ENCODE peak calls at places on chromosomes 2 and 18, in four cellular contexts. One of them, this sample, is unnamed.

GRCh38 chr2:122179492-122180070 is 424.1 kb downstream of the TSN start:
- DNase-seq in H9: no peak
- DNase-seq in IMR-90: no peak
- DNase-seq in mesendoderm: no peak
- DNase-seq in this sample: no peak

GRCh38 chr2:98334439-98335078 is 11.7 kb upstream of the CNGA3 start:
- DNase-seq in H9: peak; percentile 46
- DNase-seq in IMR-90: peak; percentile 91
- DNase-seq in mesendoderm: peak; percentile 65
- DNase-seq in this sample: no peak

GRCh38 chr2:106032676-106033075 is 161.4 kb downstream of the UXS1 start:
- DNase-seq in mesendoderm: no peak
- DNase-seq in H9: no peak
- DNase-seq in IMR-90: no peak
- DNase-seq in this sample: no peak

GRCh38 chr2:188787002-188787660 is 187.0 kb upstream of the COL3A1 start:
- DNase-seq in H9: no peak
- DNase-seq in mesendoderm: peak; percentile 34
- DNase-seq in IMR-90: peak; percentile 88
- DNase-seq in this sample: no peak

GRCh38 chr2:219697811-219698683 is 70.6 kb downstream of the SLC4A3 start:
- DNase-seq in H9: no peak
- DNase-seq in mesendoderm: no peak
- DNase-seq in IMR-90: no peak
- DNase-seq in this sample: no peak

GRCh38 chr2:62313433-62314227 is 117.7 kb downstream of the B3GNT2 start:
- DNase-seq in H9: no peak
- DNase-seq in IMR-90: no peak
- DNase-seq in mesendoderm: no peak
- DNase-seq in this sample: no peak

GRCh38 chr2:227407601-227408089 is 19.9 kb upstream of the SCYGR1 start:
- DNase-seq in mesendoderm: peak; percentile 39
- DNase-seq in IMR-90: no peak
- DNase-seq in H9: no peak
- DNase-seq in this sample: no peak

GRCh38 chr18:26121476-26121875 is 12.2 kb upstream of the PSMA8 start:
- DNase-seq in mesendoderm: no peak
- DNase-seq in H9: no peak
- DNase-seq in IMR-90: peak; percentile 1
- DNase-seq in this sample: no peak

GRCh38 chr2:23782647-23783046 is 144.3 kb downstream of the ATAD2B start:
- DNase-seq in IMR-90: no peak
- DNase-seq in H9: no peak
- DNase-seq in mesendoderm: no peak
- DNase-seq in this sample: no peak

GRCh38 chr2:31945572-31945935 is 65.3 kb downstream of the MEMO1 start:
- DNase-seq in IMR-90: peak; percentile 5
- DNase-seq in H9: no peak
- DNase-seq in mesendoderm: peak; percentile 32
- DNase-seq in this sample: no peak

GRCh38 chr2:150476809-150477302 is 10.6 kb downstream of the RND3 start:
- DNase-seq in IMR-90: peak; percentile 28
- DNase-seq in mesendoderm: no peak
- DNase-seq in H9: no peak
- DNase-seq in this sample: no peak

GRCh38 chr2:10529611-10530010 is 81.5 kb upstream of the ODC1 start:
- DNase-seq in H9: no peak
- DNase-seq in mesendoderm: no peak
- DNase-seq in IMR-90: no peak
- DNase-seq in this sample: no peak

GRCh38 chr2:67446504-67446911 is 49.4 kb downstream of the ETAA1 start:
- DNase-seq in IMR-90: peak; percentile 63
- DNase-seq in mesendoderm: no peak
- DNase-seq in H9: no peak
- DNase-seq in this sample: no peak

GRCh38 chr2:1979101-1979500 is 234.8 kb upstream of the PXDN start:
- DNase-seq in IMR-90: no peak
- DNase-seq in mesendoderm: no peak
- DNase-seq in H9: no peak
- DNase-seq in this sample: no peak

GRCh38 chr18:35041752-35042379 is 653 bp downstream of the MAPRE2 start:
- DNase-seq in H9: no peak
- DNase-seq in mesendoderm: no peak
- DNase-seq in IMR-90: no peak
- DNase-seq in this sample: no peak

GRCh38 chr2:200171761-200172482 is 134.6 kb upstream of the SPATS2L start:
- DNase-seq in H9: no peak
- DNase-seq in IMR-90: peak; percentile 75
- DNase-seq in mesendoderm: no peak
- DNase-seq in this sample: no peak

GRCh38 chr2:219073413-219074129 is 12.8 kb upstream of the IHH start:
- DNase-seq in IMR-90: peak; percentile 72
- DNase-seq in mesendoderm: peak; percentile 90
- DNase-seq in H9: peak; percentile 80
- DNase-seq in this sample: no peak

GRCh38 chr18:79672490-79673276 is 6.9 kb upstream of the CTDP1 start:
- DNase-seq in IMR-90: peak; percentile 4
- DNase-seq in H9: no peak
- DNase-seq in mesendoderm: no peak
- DNase-seq in this sample: no peak

GRCh38 chr2:54308186-54308585 is 52.2 kb upstream of the TSPYL6 start:
- DNase-seq in IMR-90: no peak
- DNase-seq in H9: no peak
- DNase-seq in mesendoderm: peak; percentile 63
- DNase-seq in this sample: no peak

GRCh38 chr2:107025869-107026380 is 140.0 kb upstream of the ST6GAL2 start:
- DNase-seq in IMR-90: peak; percentile 23
- DNase-seq in H9: no peak
- DNase-seq in mesendoderm: no peak
- DNase-seq in this sample: no peak

GRCh38 chr2:210460863-210461227 is 15.7 kb downstream of the LANCL1 start:
- DNase-seq in mesendoderm: no peak
- DNase-seq in IMR-90: no peak
- DNase-seq in H9: no peak
- DNase-seq in this sample: no peak

GRCh38 chr2:222296911-222297599 is 1.7 kb downstream of the PAX3 start:
- DNase-seq in H9: no peak
- DNase-seq in IMR-90: no peak
- DNase-seq in mesendoderm: no peak
- DNase-seq in this sample: no peak

GRCh38 chr2:48049371-48049770 is 143.1 kb upstream of the FBXO11 start:
- DNase-seq in mesendoderm: no peak
- DNase-seq in H9: no peak
- DNase-seq in IMR-90: no peak
- DNase-seq in this sample: no peak

GRCh38 chr2:236309669-236310029 is 45.4 kb upstream of the ASB18 start:
- DNase-seq in H9: peak; percentile 73
- DNase-seq in IMR-90: no peak
- DNase-seq in mesendoderm: peak; percentile 65
- DNase-seq in this sample: peak; percentile 13

GRCh38 chr2:32627441-32627900 is 379 bp upstream of the TTC27 start:
- DNase-seq in H9: peak; percentile 78
- DNase-seq in IMR-90: peak; percentile 34
- DNase-seq in mesendoderm: peak; percentile 73
- DNase-seq in this sample: no peak

GRCh38 chr18:48676756-48677368 is 138.0 kb downstream of the CTIF start:
- DNase-seq in mesendoderm: peak; percentile 71
- DNase-seq in IMR-90: peak; percentile 38
- DNase-seq in H9: peak; percentile 76
- DNase-seq in this sample: peak; percentile 10

DNA sequence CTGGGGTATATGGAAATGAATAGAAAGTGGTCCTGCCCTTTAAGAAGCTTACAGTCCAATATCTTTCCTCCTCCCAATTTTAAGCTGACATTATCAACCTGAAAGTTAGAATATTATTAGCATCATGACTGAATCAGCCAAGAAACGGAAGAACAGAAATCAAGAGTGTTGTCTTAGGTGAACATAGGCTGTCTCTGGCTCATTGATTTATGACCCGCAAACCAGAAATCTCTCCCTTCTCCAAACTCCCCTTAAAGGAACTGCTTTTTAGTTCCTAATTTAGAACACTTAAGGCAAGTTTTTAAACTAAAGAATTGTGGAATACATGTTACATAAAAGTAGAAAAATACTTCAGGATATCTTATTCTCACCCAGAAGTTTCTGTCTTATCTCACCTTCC is 62.7 kb downstream of the MYO3B start:
- DNase-seq in H9: no peak
- DNase-seq in IMR-90: no peak
- DNase-seq in mesendoderm: no peak
- DNase-seq in this sample: no peak
- H3K56ac ChIP-seq in H9: no peak overlapping the region
- H3K56ac ChIP-seq in IMR-90: no peak overlapping the region
- H3K56ac ChIP-seq in mesendoderm: no peak overlapping the region
- H3K56ac ChIP-seq in this sample: no peak overlapping the region

DNA sequence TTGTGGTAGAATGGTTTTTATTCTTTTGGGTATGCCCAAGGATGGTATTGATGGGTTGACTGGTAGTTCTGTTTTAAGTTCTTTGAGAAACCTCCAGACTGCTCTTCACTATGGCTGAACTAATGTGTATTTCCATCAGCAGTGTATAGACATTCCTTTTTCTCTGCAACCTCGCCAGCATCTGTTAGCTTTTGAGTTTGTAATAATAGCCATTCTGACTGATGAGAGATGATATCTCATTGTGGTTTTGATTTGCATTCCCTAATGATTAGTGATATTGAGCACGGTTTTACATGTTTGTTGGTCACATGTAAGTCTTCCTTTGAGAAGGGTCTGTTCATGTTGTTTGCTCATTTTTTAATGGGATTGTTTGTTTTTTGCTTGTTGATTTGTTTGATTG is 1348.7 kb upstream of the NXPH2 start:
- DNase-seq in IMR-90: no peak
- DNase-seq in H9: no peak
- DNase-seq in mesendoderm: no peak
- DNase-seq in this sample: no peak
- H3K56ac ChIP-seq in IMR-90: no peak overlapping the region
- H3K56ac ChIP-seq in H9: no peak overlapping the region
- H3K56ac ChIP-seq in mesendoderm: no peak overlapping the region
- H3K56ac ChIP-seq in this sample: no peak overlapping the region

GRCh38 chr2:96340493-96341414 is 5.2 kb downstream of the NCAPH start:
- DNase-seq in H9: no peak
- DNase-seq in mesendoderm: no peak
- DNase-seq in IMR-90: peak; percentile 64
- DNase-seq in this sample: no peak
- H3K56ac ChIP-seq in H9: no peak overlapping the region
- H3K56ac ChIP-seq in mesendoderm: no peak overlapping the region
- H3K56ac ChIP-seq in IMR-90: no peak overlapping the region
- H3K56ac ChIP-seq in this sample: no peak overlapping the region

GRCh38 chr2:60140180-60140579 is 413.3 kb downstream of the BCL11A start:
- DNase-seq in mesendoderm: no peak
- DNase-seq in IMR-90: no peak
- DNase-seq in H9: no peak
- DNase-seq in this sample: no peak

GRCh38 chr2:60136913-60137312 is 416.5 kb downstream of the BCL11A start:
- DNase-seq in H9: no peak
- DNase-seq in mesendoderm: peak; percentile 24
- DNase-seq in IMR-90: no peak
- DNase-seq in this sample: no peak
- H3K56ac ChIP-seq in H9: no peak overlapping the region
- H3K56ac ChIP-seq in mesendoderm: no peak overlapping the region
- H3K56ac ChIP-seq in IMR-90: no peak overlapping the region
- H3K56ac ChIP-seq in this sample: no peak overlapping the region

GRCh38 chr2:85589982-85590791 is 5.4 kb upstream of the RNF181 start:
- DNase-seq in IMR-90: peak; percentile 94
- DNase-seq in H9: no peak
- DNase-seq in mesendoderm: no peak
- DNase-seq in this sample: no peak
- H3K56ac ChIP-seq in IMR-90: peak overlapping the region; percentile 43
- H3K56ac ChIP-seq in H9: no peak overlapping the region
- H3K56ac ChIP-seq in mesendoderm: no peak overlapping the region
- H3K56ac ChIP-seq in this sample: no peak overlapping the region

GRCh38 chr2:99933894-99934650 is 208.3 kb downstream of the AFF3 start:
- DNase-seq in mesendoderm: peak; percentile 3
- DNase-seq in H9: no peak
- DNase-seq in IMR-90: no peak
- DNase-seq in this sample: no peak

GRCh38 chr2:99926986-99927385 is 215.4 kb downstream of the AFF3 start:
- DNase-seq in IMR-90: peak; percentile 87
- DNase-seq in H9: no peak
- DNase-seq in mesendoderm: no peak
- DNase-seq in this sample: no peak

GRCh38 chr2:99925960-99926359 is 216.4 kb downstream of the AFF3 start:
- DNase-seq in mesendoderm: no peak
- DNase-seq in H9: no peak
- DNase-seq in IMR-90: peak; percentile 53
- DNase-seq in this sample: no peak

GRCh38 chr2:99922664-99923063 is 219.7 kb downstream of the AFF3 start:
- DNase-seq in mesendoderm: no peak
- DNase-seq in H9: no peak
- DNase-seq in IMR-90: no peak
- DNase-seq in this sample: no peak

GRCh38 chr2:99928472-99929053 is 213.8 kb downstream of the AFF3 start:
- DNase-seq in mesendoderm: no peak
- DNase-seq in IMR-90: no peak
- DNase-seq in H9: no peak
- DNase-seq in this sample: no peak
- H3K56ac ChIP-seq in mesendoderm: no peak overlapping the region
- H3K56ac ChIP-seq in IMR-90: no peak overlapping the region
- H3K56ac ChIP-seq in H9: no peak overlapping the region
- H3K56ac ChIP-seq in this sample: no peak overlapping the region

GRCh38 chr2:8671802-8672201 is 10.1 kb upstream of the ID2 start:
- DNase-seq in mesendoderm: no peak
- DNase-seq in H9: no peak
- DNase-seq in IMR-90: no peak
- DNase-seq in this sample: no peak
- H3K56ac ChIP-seq in mesendoderm: no peak overlapping the region
- H3K56ac ChIP-seq in H9: no peak overlapping the region
- H3K56ac ChIP-seq in IMR-90: no peak overlapping the region
- H3K56ac ChIP-seq in this sample: no peak overlapping the region

DNA sequence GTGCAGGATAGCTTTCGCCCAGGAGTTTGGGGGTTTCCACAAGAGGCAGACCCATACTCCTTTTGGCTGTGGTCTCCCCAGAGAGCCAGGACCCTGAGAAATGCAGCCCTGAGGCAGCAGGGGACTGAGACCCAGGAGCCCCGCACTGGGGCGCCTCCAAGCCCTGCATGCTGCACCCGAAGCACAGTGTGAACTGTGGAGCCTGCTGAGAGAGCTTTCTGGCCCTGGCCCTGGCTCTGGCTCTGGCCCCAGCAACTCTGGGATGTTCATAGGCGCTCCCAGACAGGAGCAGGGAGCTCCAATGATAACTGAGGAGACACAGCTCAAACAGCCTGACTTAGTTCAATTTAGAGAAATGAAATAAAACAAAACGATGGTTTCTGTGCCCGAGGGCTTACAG is 96.4 kb upstream of the TEX51 start:
- DNase-seq in mesendoderm: no peak
- DNase-seq in H9: peak; percentile 31
- DNase-seq in IMR-90: no peak
- DNase-seq in this sample: no peak
- H3K56ac ChIP-seq in mesendoderm: no peak overlapping the region
- H3K56ac ChIP-seq in H9: no peak overlapping the region
- H3K56ac ChIP-seq in IMR-90: no peak overlapping the region
- H3K56ac ChIP-seq in this sample: no peak overlapping the region

This sample was measured in H1.